ENCODE peak calls at places on chromosomes 12 and 14, in five cellular contexts. R is CD8-positive, alpha-beta T cell; E is testis; M is cardiac fibroblast; K is sigmoid colon. J is an unnamed sample.

GRCh38 chr14:30283822-30284446 is 275.0 kb upstream of the G2E3 start:
- DNase-seq in K (no peak), M (peak), E (peak), R (no peak), J (peak)

GRCh38 chr14:102363182-102363952 is 626 bp downstream of the TECPR2 start:
- DNase-seq in K (peak), E (peak), M (peak), R (no peak), J (peak)

GRCh38 chr14:96934961-96935360 is 137.8 kb downstream of the VRK1 start:
- DNase-seq in E (no peak), K (no peak), R (no peak), M (no peak), J (no peak)

GRCh38 chr14:99795046-99795445 is 1.8 kb downstream of the EML1 start:
- DNase-seq in M (no peak), K (no peak), E (no peak), R (no peak), J (no peak)

GRCh38 chr14:24224618-24225071 is 7.5 kb downstream of the NEDD8 start:
- DNase-seq in R (no peak), K (peak), E (no peak), M (peak), J (peak)

GRCh38 chr14:23349156-23349845 is 3.4 kb downstream of the SLC22A17 start:
- DNase-seq in E (no peak), R (no peak), K (no peak), M (no peak), J (no peak)

GRCh38 chr14:29274890-29275651 is 508.5 kb downstream of the FOXG1 start:
- DNase-seq in R (no peak), E (no peak), M (no peak), K (no peak), J (no peak)

GRCh38 chr14:94136575-94137331 is 7.3 kb upstream of the IFI27L2 start:
- DNase-seq in E (peak), K (peak), M (peak), R (peak), J (peak)

GRCh38 chr14:94213021-94213420 is 38.9 kb downstream of the PPP4R4 start:
- DNase-seq in R (no peak), M (peak), K (no peak), E (no peak), J (peak)

GRCh38 chr12:26524862-26525465 is 308.0 kb downstream of the ITPR2 start:
- DNase-seq in M (peak), K (no peak), E (peak), R (no peak), J (peak)

DNA sequence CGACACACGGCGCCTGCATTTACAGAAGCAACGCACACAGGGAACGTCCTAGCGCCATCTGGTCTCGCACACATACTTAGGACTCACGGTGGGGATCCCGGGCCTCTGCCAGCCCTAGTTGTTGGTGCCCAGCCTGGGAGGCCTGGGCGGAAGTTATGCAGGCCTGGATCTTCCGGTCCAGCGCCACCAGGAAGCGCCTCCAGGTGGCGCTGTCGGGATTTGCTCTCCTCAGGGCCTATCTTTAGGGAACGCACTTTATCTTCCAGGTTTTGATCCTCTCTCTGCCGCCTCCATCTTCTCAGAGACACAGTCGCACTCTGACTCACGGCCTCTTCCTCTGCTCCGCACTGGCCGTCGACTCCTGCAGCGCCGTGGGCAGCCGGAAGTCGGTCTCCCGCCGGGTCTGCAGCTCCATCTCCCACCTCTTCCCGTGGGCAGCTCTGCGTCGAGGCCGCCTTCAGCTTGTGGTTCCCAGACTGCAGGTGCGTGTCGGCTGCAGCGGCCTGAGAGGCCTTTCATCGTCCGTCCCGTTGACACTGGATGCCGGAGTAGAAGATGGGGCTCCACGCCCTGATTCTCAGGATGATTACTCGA is 760.4 kb downstream of the TMEM121 start:
- DNase-seq in E (peak), M (no peak), K (no peak), R (no peak), J (no peak)
- TF ChIP-seq CTCF in E (no peak), M (no peak), K (no peak), R (peak), J (no peak)

GRCh38 chr12:17371491-17372290 is 718.3 kb downstream of the RERGL start:
- DNase-seq in M (no peak), R (no peak), K (no peak), E (no peak), J (peak)
- H3K4me3 ChIP-seq in M (no peak), R (no peak), K (no peak), E (no peak), J (no peak)

GRCh38 chr12:52052471-52053186 is 1.4 kb downstream of the NR4A1 start:
- DNase-seq in R (no peak), M (peak), E (no peak), K (peak), J (peak)

GRCh38 chr12:52049286-52049685 is 2.0 kb upstream of the NR4A1 start:
- DNase-seq in M (no peak), K (no peak), E (no peak), R (no peak), J (no peak)

GRCh38 chr12:52050116-52050770 is 999 bp upstream of the NR4A1 start:
- DNase-seq in E (no peak), R (no peak), K (peak), M (peak), J (peak)

GRCh38 chr12:52049688-52050087 is 1.6 kb upstream of the NR4A1 start:
- DNase-seq in K (no peak), R (no peak), M (no peak), E (no peak), J (no peak)

GRCh38 chr12:52050771-52051541 is at the start of gene NR4A1:
- DNase-seq in E (peak), R (peak), M (peak), K (peak), J (peak)
- TF ChIP-seq CTCF in E (no peak), R (no peak), M (peak), K (no peak), J (peak)

GRCh38 chr14:50825307-50825706 is 5.7 kb downstream of the NIN start:
- DNase-seq in M (no peak), E (no peak), K (no peak), R (no peak), J (no peak)

GRCh38 chr14:50823051-50823762 is 7.8 kb downstream of the NIN start:
- DNase-seq in E (no peak), M (no peak), K (no peak), R (no peak), J (no peak)

GRCh38 chr14:50822501-50823042 is 8.4 kb downstream of the NIN start:
- DNase-seq in M (no peak), E (no peak), K (no peak), R (no peak), J (no peak)

GRCh38 chr14:50821471-50822464 is 9.2 kb downstream of the NIN start:
- DNase-seq in E (no peak), K (no peak), R (peak), M (no peak), J (no peak)

DNA sequence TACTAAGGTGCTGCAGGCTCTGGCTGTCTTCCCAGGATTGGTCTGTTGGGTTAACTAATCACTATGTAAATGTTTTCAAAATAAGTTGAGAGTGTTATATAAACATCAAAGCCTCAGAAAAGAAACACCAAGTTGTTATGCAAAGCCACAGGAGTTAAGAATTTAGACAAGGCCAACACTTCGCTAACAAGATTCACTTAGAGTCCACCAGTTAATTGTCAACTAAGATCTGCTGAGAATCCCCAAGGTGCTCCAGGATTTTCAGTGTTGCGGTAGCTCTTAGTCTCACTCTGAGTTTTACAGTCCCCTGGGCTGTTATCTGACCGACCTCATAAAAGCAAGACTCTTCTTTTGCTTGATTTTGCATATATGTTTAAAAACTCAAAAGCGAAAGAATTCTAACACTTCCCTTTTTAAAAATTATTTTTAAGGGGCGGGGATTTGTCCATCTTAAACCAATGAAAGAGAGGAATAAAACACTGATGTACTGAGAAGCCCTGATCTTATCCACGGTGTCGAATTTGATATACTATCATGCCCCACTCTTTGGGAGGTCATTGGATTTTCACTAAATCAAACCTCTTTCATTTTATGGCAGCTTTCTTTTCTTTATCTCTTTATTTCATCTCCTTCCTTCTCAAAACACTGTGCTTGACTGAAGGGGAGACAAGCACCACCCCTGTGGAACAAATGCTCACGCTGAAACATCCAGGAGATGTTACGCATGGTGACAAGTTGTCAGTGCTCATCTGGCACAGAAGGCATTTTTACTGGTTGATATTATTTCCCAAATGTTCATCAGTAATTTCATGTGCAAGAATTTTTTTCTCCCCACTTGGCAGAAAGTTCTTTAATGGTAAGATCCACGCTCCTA is 7.0 kb downstream of the NIN start:
- DNase-seq in K (no peak), E (no peak), M (no peak), R (no peak), J (no peak)
- H3K4me3 ChIP-seq in K (no peak), E (no peak), M (no peak), R (peak), J (no peak)

GRCh38 chr14:89185919-89186849 is 230.8 kb downstream of the FOXN3 start:
- DNase-seq in M (peak), K (no peak), E (no peak), R (no peak), J (peak)
- TF ChIP-seq CTCF in M (no peak), K (no peak), E (no peak), R (no peak), J (no peak)

GRCh38 chr12:119118625-119119024 is 60.1 kb upstream of the HSPB8 start:
- DNase-seq in E (no peak), K (no peak), R (no peak), M (no peak), J (no peak)
- H3K4me3 ChIP-seq in E (no peak), K (no peak), R (no peak), M (no peak), J (no peak)

GRCh38 chr14:60563113-60563512 is 54.2 kb downstream of the SIX6 start:
- DNase-seq in K (no peak), E (no peak), R (no peak), M (peak), J (no peak)

GRCh38 chr14:60565211-60565610 is 56.3 kb downstream of the SIX6 start:
- DNase-seq in E (no peak), M (peak), R (no peak), K (no peak), J (no peak)

DNA sequence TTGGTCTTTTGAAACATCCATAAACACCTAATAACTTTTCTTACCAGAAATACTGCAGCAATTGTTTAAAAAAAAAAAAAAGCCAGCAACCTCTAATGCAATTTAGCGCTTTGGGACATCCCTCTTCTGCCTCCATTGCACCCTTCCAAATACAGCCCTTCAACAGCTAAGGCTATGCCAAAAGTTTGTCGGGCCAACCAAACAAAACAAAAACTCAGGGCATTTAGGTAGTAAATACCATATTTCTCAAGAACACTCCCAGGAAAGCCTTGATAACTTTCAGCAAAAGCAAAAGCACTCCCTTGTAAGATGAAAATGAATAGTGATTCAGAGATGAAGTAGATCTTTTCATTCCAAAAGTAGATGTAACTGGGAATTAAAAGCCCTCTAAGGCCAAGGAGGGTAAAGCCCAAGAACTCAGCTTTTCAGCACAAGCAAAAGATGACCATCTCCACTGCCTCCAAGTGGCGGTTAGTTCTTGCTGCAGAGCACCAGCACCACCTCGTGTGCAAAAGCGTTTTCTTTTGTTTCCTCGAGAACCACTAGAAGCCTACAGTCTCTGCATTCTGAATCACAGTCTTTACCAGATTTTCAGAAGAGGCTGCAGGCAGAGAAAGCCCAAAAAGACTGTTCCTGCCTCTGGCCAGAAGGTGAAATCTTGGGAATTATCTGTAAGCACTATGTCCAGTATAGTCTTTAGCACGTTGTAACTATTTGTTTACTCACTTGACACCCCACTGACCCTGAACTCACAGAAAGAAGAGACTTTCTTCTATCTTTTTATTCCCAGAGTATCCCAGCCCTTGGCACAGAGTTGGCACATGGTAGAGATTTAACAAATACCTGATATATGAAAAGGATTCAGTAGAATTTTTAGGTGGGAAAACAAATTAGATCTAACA is 53.1 kb downstream of the SIX6 start:
- DNase-seq in K (peak), R (no peak), E (peak), M (peak), J (peak)
- TF ChIP-seq CTCF in K (peak), R (no peak), E (no peak), M (peak), J (peak)